ENCODE peak calls at places on chromosomes 16 and 17, in four cellular contexts. I, Y, B and S are unnamed samples.

GRCh38 chr16:54633943-54634362 is 296.7 kb upstream of the IRX5 start:
- DNase-seq in I (no peak), Y (peak; percentile 28), B (no peak), S (no peak)

GRCh38 chr16:31451681-31452351 is 7.5 kb upstream of the ARMC5 start:
- DNase-seq in I (peak; percentile 71), Y (peak; percentile 59), B (no peak), S (no peak)

GRCh38 chr16:9092963-9093477 is 1.6 kb downstream of the HAPSTR1 start:
- DNase-seq in I (peak; percentile 73), Y (peak; percentile 15), B (peak; percentile 33), S (no peak)

GRCh38 chr16:30786115-30786935 is 680 bp downstream of the ZNF629 start:
- DNase-seq in I (peak; percentile 35), Y (peak; percentile 57), B (no peak), S (no peak)

GRCh38 chr17:13728751-13729150 is 127.0 kb upstream of the HS3ST3A1 start:
- DNase-seq in I (no peak), Y (no peak), B (no peak), S (no peak)

GRCh38 chr16:71627631-71628236 is 1.8 kb downstream of the MARVELD3 start:
- DNase-seq in I (peak; percentile 46), Y (no peak), B (no peak), S (no peak)

GRCh38 chr17:7889166-7889584 is 586 bp downstream of the CHD3 start:
- DNase-seq in I (peak; percentile 98), Y (peak; percentile 49), B (no peak), S (peak; percentile 79)

GRCh38 chr17:30246460-30246859 is 11.0 kb upstream of the SLC6A4 start:
- DNase-seq in I (no peak), Y (no peak), B (no peak), S (no peak)

GRCh38 chr16:46763147-46763546 is 15.0 kb upstream of the MYLK3 start:
- DNase-seq in I (no peak), Y (no peak), B (no peak), S (no peak)

GRCh38 chr17:80785477-80786178 is 206.0 kb upstream of the CHMP6 start:
- DNase-seq in I (no peak), Y (no peak), B (no peak), S (no peak)

GRCh38 chr17:66737524-66737923 is 97.4 kb upstream of the CACNG5 start:
- DNase-seq in I (peak; percentile 56), Y (peak; percentile 36), B (no peak), S (no peak)

GRCh38 chr16:29756654-29757053 is 10.9 kb upstream of the C16orf54 start:
- DNase-seq in I (no peak), Y (no peak), B (no peak), S (no peak)

GRCh38 chr17:7348478-7349242 is 3.3 kb upstream of the KCTD11 start:
- DNase-seq in I (no peak), Y (no peak), B (no peak), S (no peak)

GRCh38 chr17:40069751-40070643 is 7.2 kb downstream of the THRA start:
- DNase-seq in I (peak; percentile 68), Y (no peak), B (peak; percentile 52), S (no peak)

GRCh38 chr16:89110641-89111040 is 17.0 kb downstream of the ACSF3 start:
- DNase-seq in I (no peak), Y (no peak), B (no peak), S (no peak)

GRCh38 chr17:27329146-27329805 is 35.4 kb downstream of the WSB1 start:
- DNase-seq in I (no peak), Y (no peak), B (no peak), S (peak; percentile 49)

DNA sequence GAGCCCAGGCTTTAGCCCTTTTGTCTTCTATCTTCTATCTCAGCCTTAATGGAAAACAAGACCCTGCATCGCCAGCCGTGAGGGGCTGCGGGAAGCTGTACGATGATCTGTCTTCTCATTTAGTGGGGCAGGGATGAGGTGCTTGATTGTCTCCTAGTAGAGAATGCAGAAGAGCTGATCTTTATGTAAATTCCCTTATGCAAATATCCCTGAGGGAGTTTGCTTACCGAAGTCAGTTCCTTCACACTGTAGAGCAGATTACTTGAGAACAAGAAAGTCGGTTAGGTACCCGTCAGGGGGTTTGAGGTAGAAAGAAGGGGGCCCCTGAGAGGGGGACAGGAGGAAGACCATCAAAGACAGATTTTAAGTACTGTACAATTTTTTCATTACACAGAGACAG is 66.2 kb downstream of the IRF8 start:
- DNase-seq in I (no peak), Y (no peak), B (no peak), S (no peak)
- TF ChIP-seq CTCF in I (no peak), Y (no peak), B (no peak), S (no peak)

GRCh38 chr16:83113317-83113716 is 486.5 kb downstream of the CDH13 start:
- DNase-seq in I (peak; percentile 21), Y (peak; percentile 55), B (no peak), S (no peak)
- TF ChIP-seq CTCF in I (peak; percentile 41), Y (peak; percentile 80), B (peak; percentile 44), S (peak; percentile 79)

GRCh38 chr17:57767561-57767960 is 22.5 kb upstream of the CCDC182 start:
- DNase-seq in I (no peak), Y (no peak), B (no peak), S (no peak)
- TF ChIP-seq CTCF in I (no peak), Y (no peak), B (no peak), S (no peak)

GRCh38 chr16:87305505-87306391 is 11.4 kb downstream of the C16orf95 start:
- DNase-seq in I (no peak), Y (no peak), B (no peak), S (no peak)
- TF ChIP-seq CTCF in I (no peak), Y (no peak), B (no peak), S (peak; percentile 31)

GRCh38 chr16:10383626-10384025 is 2.2 kb upstream of the ATF7IP2 start:
- DNase-seq in I (no peak), Y (no peak), B (no peak), S (no peak)

GRCh38 chr16:10386517-10387377 is 886 bp downstream of the ATF7IP2 start:
- DNase-seq in I (no peak), Y (no peak), B (no peak), S (no peak)

GRCh38 chr16:10387378-10387681 is 1.5 kb downstream of the ATF7IP2 start:
- DNase-seq in I (no peak), Y (no peak), B (no peak), S (no peak)

GRCh38 chr16:10388987-10389386 is 3.1 kb downstream of the ATF7IP2 start:
- DNase-seq in I (no peak), Y (no peak), B (no peak), S (no peak)

DNA sequence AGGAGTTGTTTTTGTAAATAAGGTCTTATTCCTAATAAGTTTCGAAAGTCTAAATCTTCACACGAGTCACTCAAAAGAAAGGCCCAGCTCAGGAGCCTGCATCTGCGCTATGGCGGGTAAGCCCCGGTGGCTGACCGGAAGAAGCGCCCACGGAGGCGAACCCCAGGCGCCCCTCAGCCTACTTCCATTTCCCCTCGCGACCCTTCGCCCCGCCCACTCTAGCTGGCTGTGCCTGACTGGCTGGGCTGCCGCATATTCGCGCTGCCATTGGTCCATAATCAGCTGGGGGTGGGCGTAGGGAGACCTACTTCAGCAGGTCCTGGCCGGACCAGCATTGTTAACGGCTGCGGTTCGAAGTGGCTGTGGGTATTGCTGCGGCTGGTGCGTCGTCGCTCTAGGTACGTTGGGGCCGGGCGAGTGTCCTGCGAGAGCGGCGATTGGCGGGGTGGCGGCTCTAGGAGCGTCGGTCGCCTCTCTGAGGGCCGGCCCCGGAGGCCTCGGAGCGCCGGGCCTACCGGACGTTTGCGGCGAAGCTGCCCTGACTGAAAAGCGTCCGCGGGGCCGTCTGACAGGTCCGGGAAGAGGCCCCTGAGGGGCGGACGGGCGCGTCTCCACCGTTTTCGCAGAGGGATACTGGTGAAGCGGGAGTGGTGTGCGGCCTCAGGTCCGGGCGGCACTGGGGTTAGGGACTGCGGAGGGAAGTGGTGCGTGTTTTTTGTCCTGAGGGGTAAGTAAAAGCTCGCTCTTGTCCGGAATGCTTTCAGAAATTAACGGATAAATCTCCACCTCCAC is at the start of gene ATF7IP2:
- DNase-seq in I (peak; percentile 93), Y (peak; percentile 85), B (peak; percentile 79), S (peak; percentile 89)
- TF ChIP-seq CTCF in I (no peak), Y (no peak), B (no peak), S (no peak)